ENCODE peak calls at places on chromosomes 5 and 9, in four cellular contexts. E, F, M and X are unnamed samples.
A peak's percentile ranks its signal among the peaks of the same experiment; 100 is the strongest.

GRCh38 chr5:75368391-75368790 is 31.4 kb downstream of the HMGCR start:
- DNase-seq in M (no peak), F (no peak), E (no peak), X (no peak)

GRCh38 chr5:119082691-119083090 is 11.8 kb downstream of the DMXL1 start:
- DNase-seq in E (no peak), F (no peak), M (no peak), X (no peak)

GRCh38 chr5:181243521-181244307 is at the start of gene RACK1:
- DNase-seq in M (peak; percentile 88), F (peak; percentile 85), E (peak; percentile 90), X (no peak)

GRCh38 chr5:74648835-74649286 is 8.3 kb upstream of the ENC1 start:
- DNase-seq in E (no peak), M (no peak), F (no peak), X (no peak)

GRCh38 chr5:111859533-111860270 is 102.7 kb upstream of the NREP start:
- DNase-seq in E (no peak), F (no peak), M (no peak), X (no peak)

GRCh38 chr5:32055891-32056866 is 117.9 kb downstream of the GOLPH3 start:
- DNase-seq in F (no peak), M (no peak), E (no peak), X (no peak)

GRCh38 chr9:121310571-121310970 is 42.6 kb downstream of the GSN start:
- DNase-seq in E (no peak), M (no peak), F (no peak), X (no peak)

GRCh38 chr9:125233678-125234077 is 7.5 kb downstream of the HSPA5 start:
- DNase-seq in F (no peak), E (no peak), M (no peak), X (no peak)

GRCh38 chr5:658103-658502 is 35.0 kb downstream of the TPPP start:
- DNase-seq in E (no peak), F (no peak), M (no peak), X (no peak)

GRCh38 chr9:79357620-79358019 is 214.1 kb upstream of the TLE4 start:
- DNase-seq in E (peak; percentile 9), F (peak; percentile 18), M (no peak), X (no peak)

GRCh38 chr5:141319699-141320098 is 885 bp downstream of the TAF7 start:
- DNase-seq in F (no peak), E (no peak), M (no peak), X (no peak)

GRCh38 chr5:141319202-141319601 is 1.4 kb downstream of the TAF7 start:
- DNase-seq in F (no peak), E (no peak), M (no peak), X (no peak)

GRCh38 chr5:141322261-141322660 is 1.7 kb upstream of the TAF7 start:
- DNase-seq in F (no peak), E (no peak), M (no peak), X (no peak)

GRCh38 chr5:141326088-141326854 is 4.0 kb upstream of the PCDHGA1 start:
- DNase-seq in F (no peak), M (peak; percentile 61), E (peak; percentile 63), X (no peak)

DNA sequence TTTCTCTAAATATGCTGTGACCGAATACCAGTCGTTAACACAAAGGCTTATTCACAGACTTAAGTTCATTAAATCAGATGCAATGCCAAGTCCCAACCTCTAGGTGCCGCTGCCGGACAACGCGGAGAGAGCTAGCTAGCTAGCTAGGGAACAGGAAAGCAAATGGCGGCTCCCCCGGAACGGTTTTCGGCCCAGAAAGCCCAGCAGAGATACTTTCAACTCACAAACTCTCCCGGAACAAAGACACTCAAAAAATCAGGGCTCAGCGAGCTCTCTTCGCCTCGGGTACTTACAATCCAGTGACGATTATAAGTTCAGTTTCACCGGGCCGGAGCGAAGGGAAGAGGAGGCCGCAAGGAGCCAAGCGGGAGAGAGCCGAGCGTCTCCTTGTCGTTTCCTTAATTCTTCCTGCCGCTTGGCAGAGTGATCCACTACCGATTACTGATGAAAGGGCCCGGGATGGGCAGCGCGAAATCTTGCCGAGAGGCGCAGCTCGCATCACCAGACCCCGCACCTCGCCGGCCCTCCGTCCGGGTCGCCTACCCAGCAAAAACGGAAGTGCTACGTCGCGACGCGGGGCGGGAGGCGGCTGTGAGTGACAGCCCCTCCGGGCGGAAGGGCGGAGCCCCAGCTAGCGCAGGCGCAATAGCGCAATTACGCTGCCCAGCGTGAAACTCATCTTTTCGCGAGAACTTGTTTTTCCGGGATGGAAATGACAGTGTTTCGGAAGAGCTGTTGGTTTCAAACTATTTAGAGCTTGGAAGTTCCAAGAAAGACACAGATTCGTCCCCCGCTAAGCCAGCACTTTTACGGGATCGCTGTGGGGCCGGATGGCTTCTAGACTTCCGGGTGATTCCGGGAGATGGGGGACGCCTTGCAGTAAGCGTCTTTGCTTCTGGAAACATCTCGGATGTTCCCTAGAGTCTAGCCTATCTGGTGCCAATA is at the start of gene TAF7:
- DNase-seq in M (peak; percentile 93), F (peak; percentile 89), E (peak; percentile 92), X (peak; percentile 63)
- H3K9me3 ChIP-seq in M (no peaks in the 10 kb centered on the region), F (peaks cover 11% of the 10 kb centered on the region), E (peaks cover 63% of the 10 kb centered on the region), X (peaks cover 86% of the 10 kb centered on the region)

GRCh38 chr9:82454509-82455190 is 466.1 kb downstream of the SPATA31D1 start:
- DNase-seq in M (no peak), E (no peak), F (no peak), X (no peak)

GRCh38 chr9:82456621-82457020 is 468.0 kb downstream of the SPATA31D1 start:
- DNase-seq in F (no peak), M (no peak), E (no peak), X (no peak)

GRCh38 chr9:82457959-82458358 is 469.4 kb downstream of the SPATA31D1 start:
- DNase-seq in M (no peak), E (no peak), F (no peak), X (no peak)

GRCh38 chr9:82457281-82457680 is 468.7 kb downstream of the SPATA31D1 start:
- DNase-seq in E (no peak), F (no peak), M (no peak), X (no peak)
- TF ChIP-seq POLR2A in E (no peak), F (no peak), M (no peak), X (no peak)

DNA sequence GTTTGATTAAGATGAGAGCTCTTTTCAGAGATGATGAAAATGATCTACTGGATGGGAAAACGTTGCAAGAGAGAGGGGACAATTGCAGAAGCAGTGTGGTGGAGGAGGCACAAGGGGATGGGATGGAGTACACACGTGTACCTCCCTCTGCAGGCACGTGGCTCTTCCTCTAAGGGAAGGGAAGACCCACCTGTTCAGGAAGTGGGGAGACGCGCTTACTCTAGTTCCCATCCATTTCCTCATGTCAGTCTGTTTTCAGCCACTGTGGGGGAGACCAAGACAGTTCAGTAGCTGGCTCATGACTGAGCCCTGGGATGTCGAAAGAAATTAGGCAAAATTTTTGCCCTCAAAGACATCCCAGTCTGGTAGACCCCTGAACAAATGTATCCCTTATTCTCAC is 619.2 kb upstream of the CLINT1 start:
- DNase-seq in E (no peak), F (no peak), M (no peak), X (no peak)
- H3K9me3 ChIP-seq in E (no peaks in the 10 kb centered on the region), F (no peaks in the 10 kb centered on the region), M (no peaks in the 10 kb centered on the region), X (no peaks in the 10 kb centered on the region)

DNA sequence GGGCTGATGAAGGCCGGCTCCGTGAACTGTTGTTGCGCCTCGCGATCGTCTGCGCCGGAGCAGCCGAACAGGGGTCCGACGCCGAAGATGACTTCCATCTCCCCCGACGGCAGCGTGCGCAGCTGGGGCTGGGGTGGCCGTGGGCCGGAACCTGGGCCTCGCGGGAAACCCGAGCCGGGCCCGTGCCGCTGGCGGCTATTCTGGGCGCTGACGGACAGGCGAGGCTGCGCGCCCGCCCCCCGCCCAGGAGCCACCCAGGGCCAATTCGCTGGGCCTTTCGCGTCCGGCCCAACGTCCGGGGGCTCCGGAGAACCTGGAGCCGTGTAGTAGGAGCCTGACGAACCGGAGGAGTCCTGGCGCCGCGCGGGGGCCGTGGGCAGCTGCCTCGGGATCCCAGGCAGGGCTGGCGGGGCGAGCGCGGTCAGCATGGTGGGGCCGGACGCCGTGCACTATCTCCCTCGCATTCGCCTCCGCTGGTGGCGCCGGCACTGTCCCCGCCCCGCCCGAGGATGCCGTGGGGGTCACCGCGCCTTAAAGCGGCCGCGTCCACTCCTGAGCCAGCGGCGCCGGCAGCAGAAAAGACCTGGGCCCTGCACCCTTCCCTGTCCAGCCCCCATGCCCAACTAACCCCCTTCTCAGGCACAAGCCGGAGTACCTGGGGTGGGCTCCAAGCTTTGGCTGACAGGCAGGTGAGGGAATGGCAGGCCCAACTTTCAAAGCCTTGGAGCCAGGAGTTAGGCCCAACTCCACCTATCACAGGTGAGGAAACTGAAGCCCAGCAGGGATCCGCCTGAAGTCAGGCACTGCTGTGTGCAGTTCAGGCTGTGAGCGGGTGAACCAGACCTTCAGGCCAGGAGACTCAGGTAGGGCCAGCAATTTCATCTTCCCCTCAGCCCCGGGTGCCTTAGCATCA is at the start of gene PROB1:
- DNase-seq in F (peak; percentile 68), M (no peak), E (no peak), X (no peak)
- TF ChIP-seq POLR2A in F (peak; percentile 52), M (no peak), E (no peak), X (no peak)

GRCh38 chr5:2254880-2255750 is 372.4 kb upstream of the IRX4 start:
- DNase-seq in E (no peak), M (no peak), F (no peak), X (no peak)
- H3K9me3 ChIP-seq in E (no peaks in the 10 kb centered on the region), M (no peaks in the 10 kb centered on the region), F (no peaks in the 10 kb centered on the region), X (no peaks in the 10 kb centered on the region)

GRCh38 chr5:132510076-132510475 is 19.5 kb upstream of the IRF1 start:
- DNase-seq in F (no peak), M (no peak), E (no peak), X (no peak)
- TF ChIP-seq POLR2A in F (no peak), M (no peak), E (no peak), X (no peak)